ENCODE peak calls at places on chromosomes 11 and 22, in seven cellular contexts. N, A, R, P, T, U and Q are unnamed samples.

GRCh38 chr11:130571947-130572584 is 123.6 kb downstream of the ADAMTS15 start:
- DNase-seq in N (no peak), A (no peak), R (no peak), P (no peak), T (no peak), U (no peak), Q (no peak)

GRCh38 chr22:48974443-48975251 is 853.0 kb downstream of the BRD1 start:
- DNase-seq in N (no peak), A (peak), R (no peak), P (no peak), T (no peak), U (no peak), Q (peak)

GRCh38 chr11:69509846-69510390 is 28.5 kb downstream of the LINC01488 start:
- DNase-seq in N (no peak), A (no peak), R (no peak), P (no peak), T (no peak), U (no peak), Q (no peak)

GRCh38 chr11:114684636-114685035 is 6.3 kb downstream of the NXPE2 start:
- DNase-seq in N (no peak), A (no peak), R (no peak), P (no peak), T (no peak), U (no peak), Q (no peak)

GRCh38 chr11:93248602-93249001 is 50.8 kb upstream of the SLC36A4 start:
- DNase-seq in N (peak), A (no peak), R (no peak), P (peak), T (no peak), U (no peak), Q (no peak)

GRCh38 chr11:120739780-120740179 is 228.2 kb downstream of the GRIK4 start:
- DNase-seq in N (no peak), A (no peak), R (no peak), P (no peak), T (no peak), U (no peak), Q (no peak)

GRCh38 chr11:74024630-74025029 is 15.7 kb upstream of the UCP3 start:
- DNase-seq in N (peak), A (no peak), R (no peak), P (peak), T (no peak), U (no peak), Q (no peak)

GRCh38 chr11:130847517-130847916 is 68.8 kb downstream of the SNX19 start:
- DNase-seq in N (peak), A (no peak), R (no peak), P (peak), T (peak), U (no peak), Q (no peak)

GRCh38 chr11:44751066-44751465 is 24.3 kb downstream of the TSPAN18 start:
- DNase-seq in N (no peak), A (peak), R (no peak), P (no peak), T (no peak), U (no peak), Q (no peak)

GRCh38 chr11:124329787-124330478 is 9.9 kb upstream of the OR8D2 start:
- DNase-seq in N (peak), A (no peak), R (no peak), P (peak), T (no peak), U (no peak), Q (no peak)

GRCh38 chr11:17141156-17141555 is 63.7 kb upstream of the RPS13 start:
- DNase-seq in N (no peak), A (no peak), R (no peak), P (no peak), T (no peak), U (no peak), Q (no peak)

GRCh38 chr11:76265771-76266241 is 59.5 kb upstream of the WNT11 start:
- DNase-seq in N (no peak), A (no peak), R (no peak), P (no peak), T (no peak), U (no peak), Q (no peak)

GRCh38 chr11:118098996-118099837 is 12.5 kb upstream of the SMIM35 start:
- DNase-seq in N (no peak), A (peak), R (no peak), P (no peak), T (no peak), U (no peak), Q (peak)

GRCh38 chr11:44709281-44709562 is 17.5 kb upstream of the TSPAN18 start:
- DNase-seq in N (peak), A (no peak), R (no peak), P (no peak), T (peak), U (no peak), Q (peak)

GRCh38 chr11:44007746-44008501 is 39.9 kb upstream of the ACCSL start:
- DNase-seq in N (no peak), A (peak), R (no peak), P (no peak), T (peak), U (no peak), Q (peak)

GRCh38 chr11:130999992-131000770 is 83.9 kb upstream of the SNX19 start:
- DNase-seq in N (peak), A (no peak), R (no peak), P (peak), T (peak), U (no peak), Q (peak)

GRCh38 chr11:58358969-58359368 is at the start of gene OR5B17:
- DNase-seq in N (no peak), A (no peak), R (no peak), P (no peak), T (no peak), U (no peak), Q (no peak)

GRCh38 chr11:45263773-45264172 is 22.4 kb downstream of the SYT13 start:
- DNase-seq in N (no peak), A (no peak), R (no peak), P (no peak), T (no peak), U (no peak), Q (no peak)

GRCh38 chr11:66277475-66278391 is at the start of gene CNIH2:
- DNase-seq in N (no peak), A (no peak), R (no peak), P (no peak), T (no peak), U (no peak), Q (peak)

GRCh38 chr11:204587-205109 is 2.6 kb downstream of the BET1L start:
- DNase-seq in N (no peak), A (no peak), R (no peak), P (no peak), T (no peak), U (no peak), Q (no peak)

GRCh38 chr22:17095538-17095937 is 10.7 kb downstream of the IL17RA start:
- DNase-seq in N (no peak), A (no peak), R (no peak), P (no peak), T (no peak), U (no peak), Q (no peak)

GRCh38 chr11:88338223-88338661 is 706 bp upstream of the CTSC start:
- DNase-seq in N (peak), A (no peak), R (no peak), P (peak), T (peak), U (no peak), Q (peak)

GRCh38 chr22:31087744-31088215 is 6.7 kb downstream of the SMTN start:
- DNase-seq in N (no peak), A (no peak), R (no peak), P (no peak), T (no peak), U (no peak), Q (no peak)

GRCh38 chr11:64787526-64788320 is 9.4 kb upstream of the SF1 start:
- DNase-seq in N (peak), A (peak), R (no peak), P (peak), T (peak), U (no peak), Q (peak)

GRCh38 chr22:42931421-42932196 is 74.5 kb upstream of the ARFGAP3 start:
- DNase-seq in N (no peak), A (no peak), R (no peak), P (peak), T (no peak), U (no peak), Q (no peak)

GRCh38 chr11:118064956-118065355 is 11.9 kb upstream of the TMPRSS4 start:
- DNase-seq in N (no peak), A (no peak), R (no peak), P (no peak), T (peak), U (no peak), Q (no peak)

GRCh38 chr22:39856588-39856987 is 37.0 kb downstream of the ENTHD1 start:
- DNase-seq in N (no peak), A (no peak), R (no peak), P (no peak), T (no peak), U (no peak), Q (no peak)

GRCh38 chr11:133896642-133897330 is 51.5 kb upstream of the SPATA19 start:
- DNase-seq in N (no peak), A (peak), R (no peak), P (no peak), T (no peak), U (no peak), Q (no peak)

GRCh38 chr11:1119282-1120146 is 38.2 kb upstream of the MUC5AC start:
- DNase-seq in N (no peak), A (peak), R (no peak), P (no peak), T (no peak), U (no peak), Q (no peak)

GRCh38 chr11:58905141-58905715 is 34.1 kb upstream of the GLYATL1 start:
- DNase-seq in N (peak), A (peak), R (peak), P (peak), T (no peak), U (no peak), Q (peak)

GRCh38 chr11:61347916-61348461 is 13.7 kb downstream of the CYB561A3 start:
- DNase-seq in N (peak), A (no peak), R (no peak), P (no peak), T (peak), U (no peak), Q (peak)

GRCh38 chr22:47218671-47219070 is 456.2 kb downstream of the TBC1D22A start:
- DNase-seq in N (no peak), A (no peak), R (no peak), P (no peak), T (no peak), U (no peak), Q (no peak)

GRCh38 chr11:123429851-123430735 is at the start of gene GRAMD1B:
- DNase-seq in N (peak), A (peak), R (peak), P (peak), T (peak), U (peak), Q (peak)

GRCh38 chr11:74397531-74398243 is 546 bp downstream of the PGM2L1 start:
- DNase-seq in N (peak), A (peak), R (peak), P (peak), T (peak), U (no peak), Q (peak)

GRCh38 chr22:21778705-21779363 is 43.2 kb upstream of the YPEL1 start:
- DNase-seq in N (peak), A (no peak), R (no peak), P (peak), T (no peak), U (no peak), Q (peak)

GRCh38 chr11:121241300-121242176 is 51.0 kb upstream of the SC5D start:
- DNase-seq in N (no peak), A (peak), R (no peak), P (no peak), T (no peak), U (no peak), Q (no peak)

GRCh38 chr11:64558869-64559268 is 32.2 kb upstream of the SLC22A12 start:
- DNase-seq in N (no peak), A (no peak), R (no peak), P (no peak), T (no peak), U (no peak), Q (no peak)

GRCh38 chr22:17792289-17792688 is 18.0 kb upstream of the BID start:
- DNase-seq in N (no peak), A (peak), R (no peak), P (no peak), T (no peak), U (no peak), Q (peak)

GRCh38 chr11:2309251-2310072 is 7.6 kb downstream of the TSPAN32 start:
- DNase-seq in N (no peak), A (no peak), R (no peak), P (no peak), T (no peak), U (no peak), Q (no peak)

GRCh38 chr11:2311456-2312201 is 9.8 kb downstream of the TSPAN32 start:
- DNase-seq in N (no peak), A (no peak), R (no peak), P (no peak), T (no peak), U (no peak), Q (no peak)

GRCh38 chr11:2308713-2309112 is 6.9 kb downstream of the TSPAN32 start:
- DNase-seq in N (no peak), A (no peak), R (no peak), P (no peak), T (no peak), U (no peak), Q (no peak)

GRCh38 chr11:2310786-2311455 is 9.1 kb downstream of the TSPAN32 start:
- DNase-seq in N (no peak), A (no peak), R (no peak), P (no peak), T (no peak), U (no peak), Q (no peak)

DNA sequence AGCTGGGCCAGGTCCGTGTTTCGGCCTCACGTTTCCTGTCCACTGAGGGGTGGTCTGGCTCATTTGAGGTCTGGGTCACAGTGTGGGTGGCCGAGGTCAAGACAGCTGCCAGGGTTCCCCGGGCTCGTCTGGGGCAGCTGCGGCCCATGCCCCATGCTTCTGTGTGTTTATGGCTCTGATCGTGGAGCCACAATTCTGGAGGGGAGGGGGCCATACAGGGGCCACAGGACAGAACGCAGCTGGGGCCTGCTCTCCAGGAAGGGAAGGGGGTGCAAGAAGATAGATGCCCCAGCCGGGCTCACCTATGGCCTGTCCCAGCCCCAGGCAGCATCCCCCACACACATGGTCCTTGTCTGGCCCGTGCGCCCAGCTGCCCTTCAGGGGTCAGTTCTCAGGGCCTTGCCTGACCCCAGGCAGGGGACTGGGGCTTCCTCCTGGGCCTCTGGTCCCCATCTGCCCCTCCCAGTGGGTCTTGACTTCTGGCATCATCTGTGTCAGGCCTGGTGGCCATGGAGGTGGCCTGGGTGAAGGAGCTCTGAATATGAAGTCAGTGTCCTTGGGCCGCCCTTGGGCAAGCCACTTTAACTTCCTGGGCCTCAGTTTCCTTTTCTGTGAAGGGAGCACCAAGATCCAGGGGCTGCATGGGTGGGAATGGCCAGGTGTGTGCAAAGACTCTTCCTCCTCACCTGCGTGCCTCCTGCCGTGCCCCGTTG is 8.4 kb downstream of the TSPAN32 start:
- DNase-seq in N (no peak), A (no peak), R (no peak), P (no peak), T (no peak), U (no peak), Q (no peak)
- H4K8ac ChIP-seq in N (no peak), A (no peak), R (no peak), P (no peak), T (no peak), U (no peak), Q (no peak)

GRCh38 chr11:3001496-3001895 is 9.4 kb upstream of the NAP1L4 start:
- DNase-seq in N (no peak), A (no peak), R (no peak), P (no peak), T (no peak), U (no peak), Q (no peak)

GRCh38 chr11:3002871-3003270 is 10.7 kb upstream of the NAP1L4 start:
- DNase-seq in N (no peak), A (no peak), R (no peak), P (no peak), T (no peak), U (no peak), Q (no peak)

GRCh38 chr11:3000032-3000961 is 8.2 kb upstream of the NAP1L4 start:
- DNase-seq in N (no peak), A (no peak), R (no peak), P (peak), T (no peak), U (no peak), Q (no peak)

GRCh38 chr11:3003396-3004231 is 11.5 kb upstream of the NAP1L4 start:
- DNase-seq in N (no peak), A (no peak), R (no peak), P (no peak), T (peak), U (no peak), Q (no peak)

GRCh38 chr11:3002346-3002745 is 10.2 kb upstream of the NAP1L4 start:
- DNase-seq in N (no peak), A (no peak), R (no peak), P (no peak), T (no peak), U (no peak), Q (no peak)
- H3K27ac ChIP-seq in N (no peak), A (no peak), R (no peak), P (no peak), T (no peak), U (no peak), Q (no peak)

DNA sequence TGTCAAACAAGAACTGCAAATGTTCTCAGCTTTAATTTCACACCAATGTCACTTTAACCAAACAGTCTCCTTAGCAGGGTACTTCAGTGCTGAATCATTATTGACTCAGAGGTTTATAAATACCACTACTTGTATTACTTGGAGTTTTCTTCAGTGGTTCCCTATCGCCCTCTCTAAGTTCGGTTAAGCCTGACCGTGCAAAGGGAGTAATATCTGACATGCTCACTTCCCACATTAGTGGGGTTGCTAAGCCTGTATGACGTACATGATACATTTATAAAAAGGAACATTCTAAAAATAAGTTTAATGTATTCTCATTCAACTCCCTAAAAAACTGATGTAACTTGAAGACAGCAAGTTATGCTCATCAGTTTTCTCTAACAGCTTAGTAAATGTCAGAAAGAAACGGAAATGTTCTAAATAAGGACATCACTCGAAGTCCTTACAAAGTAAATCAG is 93.1 kb upstream of the ZC3H12C start:
- DNase-seq in N (peak), A (no peak), R (no peak), P (peak), T (no peak), U (no peak), Q (no peak)
- H4K8ac ChIP-seq in N (no peak), A (no peak), R (no peak), P (no peak), T (no peak), U (no peak), Q (peak)

GRCh38 chr22:37326726-37327125 is 44.4 kb downstream of the CYTH4 start:
- DNase-seq in N (no peak), A (no peak), R (no peak), P (no peak), T (peak), U (no peak), Q (no peak)
- H3K27ac ChIP-seq in N (no peak), A (no peak), R (no peak), P (no peak), T (no peak), U (no peak), Q (no peak)

GRCh38 chr11:95725169-95725568 is 64.4 kb downstream of the FAM76B start:
- DNase-seq in N (no peak), A (no peak), R (no peak), P (no peak), T (no peak), U (no peak), Q (no peak)
- H4K8ac ChIP-seq in N (no peak), A (no peak), R (no peak), P (no peak), T (no peak), U (no peak), Q (no peak)